ENCODE peak calls at places on chromosomes 1 and 21, in five cellular contexts. Q, H, P, B and T are unnamed samples.

GRCh38 chr1:89465201-89465600 is 59.4 kb upstream of the LRRC8B start:
- DNase-seq in Q (no peak), B (no peak), H (no peak), P (no peak), T (peak; percentile 91)

GRCh38 chr21:41558842-41559241 is 50.9 kb upstream of the TMPRSS2 start:
- DNase-seq in P (no peak), H (no peak), B (no peak), Q (no peak), T (no peak)

GRCh38 chr1:112905420-112906154 is 50.4 kb downstream of the SLC16A1 start:
- DNase-seq in B (no peak), Q (peak; percentile 90), H (peak; percentile 23), P (peak; percentile 76), T (peak; percentile 50)

GRCh38 chr1:37861151-37861550 is 1.8 kb upstream of the MTF1 start:
- DNase-seq in B (no peak), H (no peak), Q (no peak), P (no peak), T (peak; percentile 66)

GRCh38 chr1:89277725-89278124 is 5.1 kb upstream of the GBP5 start:
- DNase-seq in Q (no peak), P (no peak), H (no peak), B (no peak), T (no peak)

GRCh38 chr1:110218137-110218536 is 8.0 kb downstream of the KCNC4 start:
- DNase-seq in H (no peak), B (no peak), P (no peak), Q (no peak), T (no peak)

GRCh38 chr1:235054961-235055360 is 73.7 kb downstream of the TOMM20 start:
- DNase-seq in Q (no peak), B (no peak), P (no peak), H (no peak), T (no peak)

GRCh38 chr1:97047412-97047793 is 325.8 kb downstream of the PTBP2 start:
- DNase-seq in B (no peak), Q (no peak), H (no peak), P (no peak), T (no peak)

GRCh38 chr1:101587749-101588148 is 350.9 kb downstream of the S1PR1 start:
- DNase-seq in B (peak; percentile 1), Q (peak; percentile 46), H (peak; percentile 47), P (peak; percentile 76), T (no peak)

GRCh38 chr1:178644308-178645120 is 80.5 kb upstream of the RALGPS2 start:
- DNase-seq in H (peak; percentile 90), Q (peak; percentile 82), B (peak; percentile 59), P (peak; percentile 93), T (no peak)

GRCh38 chr21:27329255-27329851 is 362.5 kb upstream of the ADAMTS5 start:
- DNase-seq in B (peak; percentile 82), H (no peak), P (no peak), Q (peak; percentile 3), T (no peak)

GRCh38 chr1:234683856-234684632 is 74.1 kb upstream of the IRF2BP2 start:
- DNase-seq in H (peak; percentile 92), Q (peak; percentile 91), P (peak; percentile 15), B (peak; percentile 75), T (no peak)

GRCh38 chr1:11768821-11769220 is 6.8 kb downstream of the C1orf167 start:
- DNase-seq in P (peak; percentile 8), Q (no peak), B (no peak), H (no peak), T (no peak)

GRCh38 chr1:150567717-150568561 is 11.5 kb downstream of the MCL1 start:
- DNase-seq in P (peak; percentile 98), B (peak; percentile 98), Q (peak; percentile 81), H (peak; percentile 76), T (peak; percentile 96)

GRCh38 chr1:19909392-19909791 is 14.0 kb downstream of the PLA2G2E start:
- DNase-seq in Q (no peak), H (no peak), B (no peak), P (no peak), T (no peak)

GRCh38 chr1:198880397-198880796 is 241.6 kb downstream of the PTPRC start:
- DNase-seq in P (no peak), H (no peak), Q (no peak), B (peak; percentile 62), T (no peak)

GRCh38 chr1:32066489-32066873 is 6.3 kb upstream of the TMEM39B start:
- DNase-seq in B (peak; percentile 79), P (peak; percentile 97), Q (peak; percentile 41), H (peak; percentile 91), T (peak; percentile 80)

GRCh38 chr1:202967684-202968281 is 726 bp upstream of the CYB5R1 start:
- DNase-seq in H (peak; percentile 26), Q (peak; percentile 27), B (no peak), P (peak; percentile 54), T (no peak)

GRCh38 chr1:242523282-242523967 is 1.1 kb downstream of the PLD5 start:
- DNase-seq in H (no peak), P (no peak), Q (no peak), B (no peak), T (no peak)

GRCh38 chr1:2624735-2625300 is 8.0 kb downstream of the MMEL1 start:
- DNase-seq in P (no peak), H (no peak), B (no peak), Q (no peak), T (no peak)

GRCh38 chr21:28518620-28519019 is 474.1 kb downstream of the LTN1 start:
- DNase-seq in P (peak; percentile 79), Q (no peak), H (no peak), B (peak; percentile 35), T (no peak)

GRCh38 chr1:153790282-153790995 is 15.2 kb downstream of the SLC27A3 start:
- DNase-seq in H (peak; percentile 87), P (peak; percentile 85), Q (no peak), B (peak; percentile 84), T (no peak)

GRCh38 chr1:30743584-30744059 is 14.0 kb downstream of the LAPTM5 start:
- DNase-seq in H (peak; percentile 48), Q (peak; percentile 63), B (no peak), P (peak; percentile 17), T (peak; percentile 79)

GRCh38 chr1:229625893-229626831 is at the start of the genes TAF5L and URB2:
- DNase-seq in H (peak; percentile 91), B (peak; percentile 89), P (peak; percentile 84), Q (peak; percentile 89), T (peak; percentile 73)

GRCh38 chr1:85495556-85495955 is 30.6 kb upstream of the DDAH1 start:
- DNase-seq in H (no peak), Q (peak; percentile 69), P (no peak), B (peak; percentile 70), T (peak; percentile 90)

GRCh38 chr1:201663777-201664176 is 124.8 kb downstream of the NAV1 start:
- DNase-seq in H (no peak), P (no peak), B (no peak), Q (no peak), T (no peak)

GRCh38 chr1:203557958-203558760 is 64.2 kb downstream of the OPTC start:
- DNase-seq in Q (no peak), P (peak; percentile 32), B (peak; percentile 100), H (peak; percentile 84), T (peak; percentile 98)

DNA sequence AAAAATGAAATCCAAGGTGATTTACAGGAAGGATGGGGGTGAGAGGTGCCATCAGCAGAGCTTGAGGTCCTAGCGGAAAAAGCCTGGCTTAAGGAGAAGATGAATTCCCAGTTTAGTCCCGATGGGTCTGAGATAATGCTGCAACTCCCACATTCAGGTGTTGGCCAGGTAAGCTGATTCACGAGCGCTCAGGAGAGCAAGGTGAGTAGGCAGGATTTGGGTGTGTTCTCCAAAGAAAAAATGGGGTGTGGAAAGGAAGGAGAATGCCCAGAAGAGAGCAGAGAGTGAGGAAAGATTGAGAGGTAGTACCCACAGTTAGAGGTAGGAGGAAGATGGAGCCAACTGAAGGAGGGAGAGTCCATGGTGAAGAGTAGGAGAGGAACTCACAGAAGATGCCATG is 12.5 kb downstream of the RIMS3 start:
- DNase-seq in H (no peak), Q (no peak), B (no peak), P (no peak), T (peak; percentile 40)
- H3K4me1 ChIP-seq in H (no peaks in the 10 kb centered on the region), Q (no peaks in the 10 kb centered on the region), B (no peaks in the 10 kb centered on the region), P (no peaks in the 10 kb centered on the region), T (peaks cover 5% of the 10 kb centered on the region)

GRCh38 chr1:21659924-21660326 is 9.2 kb downstream of the RAP1GAP start:
- DNase-seq in H (peak; percentile 76), B (no peak), P (no peak), Q (no peak), T (no peak)
- H3K27me3 ChIP-seq in H (no peaks in the 10 kb centered on the region), B (peaks cover 60% of the 10 kb centered on the region), P (peaks cover 6% of the 10 kb centered on the region), Q (no peaks in the 10 kb centered on the region), T (peaks cover 20% of the 10 kb centered on the region)

DNA sequence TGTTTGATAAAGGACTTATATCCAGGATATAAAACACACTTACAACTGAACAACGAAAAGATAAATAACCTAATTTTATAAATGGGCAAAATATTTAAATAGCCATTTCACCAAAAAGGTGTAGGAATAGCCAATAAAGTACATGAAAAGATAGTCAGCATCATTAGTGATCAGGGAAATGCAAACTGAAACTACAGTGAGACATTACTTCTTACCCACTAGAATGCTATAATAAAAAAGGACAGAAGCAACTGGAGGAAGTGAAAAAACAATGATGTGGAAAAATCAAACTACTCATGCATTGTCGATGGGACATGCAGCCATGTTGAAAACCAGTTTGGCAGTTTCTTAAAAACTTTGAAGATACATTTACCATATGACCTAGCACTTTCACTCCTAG is 43.4 kb upstream of the HSD3B1 start:
- DNase-seq in H (no peak), P (no peak), Q (no peak), B (no peak), T (no peak)
- H3K4me1 ChIP-seq in H (peaks cover 8% of the 10 kb centered on the region), P (no peaks in the 10 kb centered on the region), Q (no peaks in the 10 kb centered on the region), B (no peaks in the 10 kb centered on the region), T (peaks cover 17% of the 10 kb centered on the region)

GRCh38 chr1:172485626-172486025 is 41.8 kb upstream of the PIGC start:
- DNase-seq in P (no peak), H (no peak), Q (no peak), B (no peak), T (no peak)
- H3K27me3 ChIP-seq in P (peaks cover 24% of the 10 kb centered on the region), H (no peaks in the 10 kb centered on the region), Q (no peaks in the 10 kb centered on the region), B (peaks cover 39% of the 10 kb centered on the region), T (no peaks in the 10 kb centered on the region)

GRCh38 chr1:205314986-205315618 is 6.4 kb downstream of the NUAK2 start:
- DNase-seq in B (no peak), P (no peak), H (no peak), Q (peak; percentile 90), T (no peak)

GRCh38 chr1:205312866-205313680 is 8.5 kb downstream of the NUAK2 start:
- DNase-seq in H (peak; percentile 24), B (no peak), Q (no peak), P (no peak), T (no peak)

GRCh38 chr1:205316179-205316578 is 5.4 kb downstream of the NUAK2 start:
- DNase-seq in H (peak; percentile 36), P (no peak), Q (peak; percentile 54), B (no peak), T (no peak)

GRCh38 chr1:205310981-205311704 is 10.4 kb downstream of the NUAK2 start:
- DNase-seq in H (no peak), Q (no peak), P (no peak), B (no peak), T (no peak)

DNA sequence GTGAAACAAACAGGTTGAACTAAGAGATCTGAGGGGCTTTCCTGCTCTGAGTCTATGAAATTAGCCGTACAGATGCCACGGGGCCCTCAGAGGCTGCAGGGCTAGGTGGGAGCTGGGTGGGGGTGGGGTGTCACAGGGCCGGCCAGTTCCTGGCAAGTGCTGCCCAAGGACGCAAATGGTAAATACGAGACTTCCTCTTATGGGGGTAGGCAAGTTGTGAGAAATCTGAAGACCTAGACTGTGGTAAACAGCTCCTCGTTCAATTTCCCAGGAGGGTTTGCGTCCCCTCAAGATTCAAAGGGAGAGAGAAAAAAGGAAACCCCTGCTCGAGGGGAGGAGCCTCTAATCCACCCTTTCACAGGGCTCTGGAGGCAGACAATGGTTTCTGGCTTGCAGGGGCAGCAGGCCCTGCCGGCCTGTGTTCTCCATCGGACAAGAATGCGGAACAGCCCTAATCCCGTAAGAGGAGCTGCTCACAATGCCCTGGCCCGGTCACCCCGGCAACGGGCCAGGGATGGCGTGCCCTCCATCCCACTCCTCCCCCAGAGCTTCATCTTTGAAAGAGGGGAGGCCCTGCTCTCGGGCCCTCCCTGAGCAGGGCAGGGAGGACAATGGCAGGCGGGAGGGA is 7.8 kb downstream of the NUAK2 start:
- DNase-seq in B (peak; percentile 86), P (peak; percentile 67), Q (peak; percentile 21), H (peak; percentile 62), T (peak; percentile 18)
- H3K4me1 ChIP-seq in B (peaks cover 43% of the 10 kb centered on the region), P (peaks cover 18% of the 10 kb centered on the region), Q (peaks cover 27% of the 10 kb centered on the region), H (peaks cover 42% of the 10 kb centered on the region), T (peaks cover 30% of the 10 kb centered on the region)